ENCODE peak calls at places on chromosome 9, in five cellular contexts. One of them, this sample, is unnamed.

GRCh38 chr9:136857166-136857565 is 5.0 kb downstream of the MAMDC4 start:
- DNase-seq in GM12878: no peak
- DNase-seq in HepG2: no peak
- DNase-seq in H1: peak
- DNase-seq in HEK293T: no peak
- DNase-seq in this sample: no peak

GRCh38 chr9:87206064-87206661 is 258.9 kb upstream of the GAS1 start:
- DNase-seq in GM12878: no peak
- DNase-seq in H1: no peak
- DNase-seq in HEK293T: peak
- DNase-seq in HepG2: no peak
- DNase-seq in this sample: no peak

GRCh38 chr9:70362952-70363351 is 51.5 kb downstream of the KLF9 start:
- DNase-seq in H1: no peak
- DNase-seq in HEK293T: no peak
- DNase-seq in HepG2: no peak
- DNase-seq in GM12878: no peak
- DNase-seq in this sample: no peak

GRCh38 chr9:36867241-36867640 is 166.8 kb downstream of the PAX5 start:
- DNase-seq in GM12878: no peak
- DNase-seq in HEK293T: no peak
- DNase-seq in HepG2: no peak
- DNase-seq in H1: no peak
- DNase-seq in this sample: no peak

GRCh38 chr9:98887918-98888510 is 55.7 kb upstream of the COL15A1 start:
- DNase-seq in HepG2: no peak
- DNase-seq in H1: no peak
- DNase-seq in GM12878: no peak
- DNase-seq in HEK293T: no peak
- DNase-seq in this sample: no peak

GRCh38 chr9:33510264-33511183 is 13.5 kb upstream of the ANKRD18B start:
- DNase-seq in HepG2: no peak
- DNase-seq in H1: peak
- DNase-seq in GM12878: no peak
- DNase-seq in HEK293T: peak
- DNase-seq in this sample: peak

GRCh38 chr9:136995772-136996308 is 528 bp downstream of the CLIC3 start:
- DNase-seq in HEK293T: no peak
- DNase-seq in H1: no peak
- DNase-seq in GM12878: no peak
- DNase-seq in HepG2: no peak
- DNase-seq in this sample: no peak

GRCh38 chr9:12640021-12640587 is 53.1 kb upstream of the TYRP1 start:
- DNase-seq in HepG2: peak
- DNase-seq in GM12878: no peak
- DNase-seq in H1: no peak
- DNase-seq in HEK293T: peak
- DNase-seq in this sample: peak

GRCh38 chr9:118637681-118638080 is 731.6 kb downstream of the BRINP1 start:
- DNase-seq in HEK293T: no peak
- DNase-seq in H1: no peak
- DNase-seq in HepG2: no peak
- DNase-seq in GM12878: no peak
- DNase-seq in this sample: no peak

GRCh38 chr9:37302277-37302676 is 120.2 kb upstream of the GRHPR start:
- DNase-seq in GM12878: peak
- DNase-seq in HepG2: no peak
- DNase-seq in H1: no peak
- DNase-seq in HEK293T: no peak
- DNase-seq in this sample: no peak

GRCh38 chr9:18759836-18760235 is 273.2 kb downstream of the SAXO1 start:
- DNase-seq in HepG2: no peak
- DNase-seq in HEK293T: no peak
- DNase-seq in GM12878: no peak
- DNase-seq in H1: no peak
- DNase-seq in this sample: no peak

GRCh38 chr9:136983611-136984314 is 970 bp downstream of the LCNL1 start:
- DNase-seq in HEK293T: no peak
- DNase-seq in HepG2: no peak
- DNase-seq in H1: no peak
- DNase-seq in GM12878: no peak
- DNase-seq in this sample: no peak

GRCh38 chr9:32579706-32580331 is 6.9 kb upstream of the NDUFB6 start:
- DNase-seq in H1: peak
- DNase-seq in HepG2: peak
- DNase-seq in HEK293T: peak
- DNase-seq in GM12878: no peak
- DNase-seq in this sample: peak

GRCh38 chr9:33081128-33081851 is 4.8 kb upstream of the SMU1 start:
- DNase-seq in HEK293T: peak
- DNase-seq in HepG2: peak
- DNase-seq in H1: no peak
- DNase-seq in GM12878: peak
- DNase-seq in this sample: peak

GRCh38 chr9:118961857-118962256 is 407.4 kb downstream of the BRINP1 start:
- DNase-seq in GM12878: no peak
- DNase-seq in HEK293T: no peak
- DNase-seq in H1: no peak
- DNase-seq in HepG2: no peak
- DNase-seq in this sample: peak

GRCh38 chr9:77839459-77840140 is 191.5 kb upstream of the GNA14 start:
- DNase-seq in HEK293T: no peak
- DNase-seq in HepG2: peak
- DNase-seq in H1: no peak
- DNase-seq in GM12878: no peak
- DNase-seq in this sample: no peak

GRCh38 chr9:127921592-127922120 is 4.8 kb upstream of the ST6GALNAC4 start:
- DNase-seq in HepG2: no peak
- DNase-seq in HEK293T: peak
- DNase-seq in GM12878: no peak
- DNase-seq in H1: peak
- DNase-seq in this sample: no peak

GRCh38 chr9:76161103-76161502 is 233.1 kb downstream of the RFK start:
- DNase-seq in HEK293T: no peak
- DNase-seq in HepG2: no peak
- DNase-seq in H1: no peak
- DNase-seq in GM12878: no peak
- DNase-seq in this sample: no peak

GRCh38 chr9:20570756-20571155 is 51.5 kb downstream of the MLLT3 start:
- DNase-seq in HEK293T: no peak
- DNase-seq in GM12878: no peak
- DNase-seq in H1: no peak
- DNase-seq in HepG2: peak
- DNase-seq in this sample: no peak

GRCh38 chr9:125649315-125649714 is 57.7 kb downstream of the MAPKAP1 start:
- DNase-seq in H1: no peak
- DNase-seq in HEK293T: no peak
- DNase-seq in GM12878: no peak
- DNase-seq in HepG2: no peak
- DNase-seq in this sample: no peak

GRCh38 chr9:113349434-113350337 is at the start of gene BSPRY:
- DNase-seq in HEK293T: peak
- DNase-seq in GM12878: no peak
- DNase-seq in H1: peak
- DNase-seq in HepG2: no peak
- DNase-seq in this sample: no peak

GRCh38 chr9:71748280-71748743 is 20.0 kb downstream of the CEMIP2 start:
- DNase-seq in GM12878: no peak
- DNase-seq in H1: no peak
- DNase-seq in HepG2: no peak
- DNase-seq in HEK293T: no peak
- DNase-seq in this sample: no peak

GRCh38 chr9:121201045-121201737 is 478 bp downstream of the RAB14 start:
- DNase-seq in HEK293T: peak
- DNase-seq in H1: peak
- DNase-seq in GM12878: no peak
- DNase-seq in HepG2: no peak
- DNase-seq in this sample: no peak

GRCh38 chr9:36903541-36904435 is 130.3 kb downstream of the PAX5 start:
- DNase-seq in GM12878: peak
- DNase-seq in H1: no peak
- DNase-seq in HEK293T: no peak
- DNase-seq in HepG2: peak
- DNase-seq in this sample: no peak

GRCh38 chr9:121317737-121318630 is 50.0 kb downstream of the GSN start:
- DNase-seq in HEK293T: no peak
- DNase-seq in GM12878: no peak
- DNase-seq in H1: no peak
- DNase-seq in HepG2: no peak
- DNase-seq in this sample: no peak

GRCh38 chr9:72533322-72533721 is 11.9 kb downstream of the TMC1 start:
- DNase-seq in HepG2: no peak
- DNase-seq in GM12878: no peak
- DNase-seq in H1: no peak
- DNase-seq in HEK293T: no peak
- DNase-seq in this sample: no peak

GRCh38 chr9:99150456-99151171 is 45.7 kb downstream of the TGFBR1 start:
- DNase-seq in GM12878: no peak
- DNase-seq in HEK293T: no peak
- DNase-seq in H1: no peak
- DNase-seq in HepG2: no peak
- DNase-seq in this sample: no peak

GRCh38 chr9:106798021-106798799 is 64.8 kb upstream of the ZNF462 start:
- DNase-seq in HepG2: no peak
- DNase-seq in H1: no peak
- DNase-seq in GM12878: no peak
- DNase-seq in HEK293T: peak
- DNase-seq in this sample: no peak

GRCh38 chr9:78150312-78150982 is 85.4 kb upstream of the CEP78 start:
- DNase-seq in HepG2: no peak
- DNase-seq in H1: no peak
- DNase-seq in HEK293T: no peak
- DNase-seq in GM12878: no peak
- DNase-seq in this sample: no peak

GRCh38 chr9:86126998-86127972 is 27.9 kb upstream of the GOLM1 start:
- DNase-seq in GM12878: no peak
- DNase-seq in H1: peak
- DNase-seq in HepG2: peak
- DNase-seq in HEK293T: peak
- DNase-seq in this sample: peak
- TF ChIP-seq SUZ12 in GM12878: no peak
- TF ChIP-seq SUZ12 in H1: no peak
- TF ChIP-seq SUZ12 in HepG2: no peak
- TF ChIP-seq SUZ12 in HEK293T: no peak
- TF ChIP-seq SUZ12 in this sample: no peak

GRCh38 chr9:96859461-96860198 is 5.3 kb upstream of the ZNF782 start:
- DNase-seq in GM12878: no peak
- DNase-seq in HepG2: no peak
- DNase-seq in HEK293T: no peak
- DNase-seq in H1: no peak
- DNase-seq in this sample: no peak
- TF ChIP-seq SUZ12 in GM12878: no peak
- TF ChIP-seq SUZ12 in HepG2: no peak
- TF ChIP-seq SUZ12 in HEK293T: no peak
- TF ChIP-seq SUZ12 in H1: peak
- TF ChIP-seq SUZ12 in this sample: no peak

DNA sequence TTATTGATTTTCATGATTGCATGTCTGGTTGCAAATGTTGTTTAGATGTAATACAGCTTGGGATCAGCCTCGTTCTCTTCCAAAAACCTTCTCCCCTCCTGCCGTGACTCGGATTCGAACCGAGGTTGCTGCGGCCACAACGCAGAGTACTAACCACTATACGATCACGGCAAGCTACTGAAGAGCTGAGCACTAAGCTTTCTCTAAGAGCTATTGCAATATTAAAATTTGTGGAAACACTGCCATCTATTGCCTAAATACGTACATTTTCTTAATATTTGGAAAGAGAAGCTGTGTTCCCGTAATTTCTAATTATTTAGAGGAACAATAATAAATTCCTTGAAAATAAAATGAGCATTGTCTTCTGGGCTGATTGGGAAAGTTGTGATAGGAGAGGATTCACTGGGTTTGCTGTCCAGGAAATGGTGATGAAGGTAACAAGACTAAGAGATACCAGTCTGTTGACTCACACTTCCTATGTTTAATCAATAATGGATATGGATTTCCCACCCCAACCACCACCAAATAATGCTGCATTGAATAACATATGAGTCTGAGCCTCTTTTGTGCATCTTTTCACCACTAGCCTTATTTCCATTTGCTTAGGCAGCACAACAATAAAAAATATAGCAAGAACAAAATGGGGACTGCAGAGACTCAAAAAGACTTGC is 120.0 kb upstream of the NFIB start:
- DNase-seq in GM12878: no peak
- DNase-seq in HepG2: peak
- DNase-seq in HEK293T: peak
- DNase-seq in H1: no peak
- DNase-seq in this sample: no peak
- TF ChIP-seq SUZ12 in GM12878: no peak
- TF ChIP-seq SUZ12 in HepG2: no peak
- TF ChIP-seq SUZ12 in HEK293T: no peak
- TF ChIP-seq SUZ12 in H1: no peak
- TF ChIP-seq SUZ12 in this sample: no peak

DNA sequence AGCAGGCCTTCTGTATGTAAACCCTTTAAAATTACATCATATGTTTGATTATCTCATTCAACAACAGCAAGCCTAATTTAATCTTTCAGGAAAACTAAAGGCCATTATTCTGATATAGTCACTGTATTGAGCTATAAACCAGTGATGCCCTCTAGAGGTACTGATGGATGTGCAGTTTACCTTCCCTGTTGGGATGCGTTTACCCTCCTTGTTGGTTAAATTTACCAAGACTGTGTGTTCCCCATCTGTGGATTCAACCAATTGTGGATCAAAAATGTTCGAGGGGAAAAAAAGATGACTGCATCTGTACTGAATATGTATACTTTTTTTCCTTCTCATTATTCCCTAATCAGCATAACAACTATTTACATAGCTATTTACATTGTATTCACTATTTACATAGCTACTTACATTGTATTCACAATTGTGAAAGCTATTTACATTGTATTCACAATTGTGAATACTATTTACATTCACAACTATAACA is 3.7 kb upstream of the BAAT start:
- DNase-seq in HepG2: peak
- DNase-seq in H1: no peak
- DNase-seq in GM12878: no peak
- DNase-seq in HEK293T: no peak
- DNase-seq in this sample: no peak
- TF ChIP-seq SUZ12 in HepG2: no peak
- TF ChIP-seq SUZ12 in H1: no peak
- TF ChIP-seq SUZ12 in GM12878: no peak
- TF ChIP-seq SUZ12 in HEK293T: no peak
- TF ChIP-seq SUZ12 in this sample: no peak

DNA sequence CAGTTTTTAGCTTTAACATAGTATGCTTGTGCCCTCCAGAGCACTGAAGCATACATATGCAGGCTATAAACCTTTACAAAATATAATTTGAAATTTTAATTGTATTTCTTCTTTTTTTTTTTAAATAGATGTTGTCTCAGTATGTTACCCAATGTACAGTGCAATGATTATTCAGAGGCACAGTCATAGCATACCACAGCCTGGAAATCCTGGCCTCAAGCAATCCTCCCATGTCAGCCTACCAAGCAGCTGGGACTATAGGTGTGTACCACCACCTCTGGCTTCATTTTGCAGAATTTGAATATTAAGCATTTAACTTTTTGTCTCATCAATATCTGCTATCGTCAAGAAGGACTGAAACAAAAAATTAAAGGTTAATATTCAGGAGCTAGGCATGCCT is 16.9 kb upstream of the ZNF782 start:
- DNase-seq in H1: no peak
- DNase-seq in GM12878: no peak
- DNase-seq in HEK293T: no peak
- DNase-seq in HepG2: no peak
- DNase-seq in this sample: no peak
- TF ChIP-seq SUZ12 in H1: no peak
- TF ChIP-seq SUZ12 in GM12878: no peak
- TF ChIP-seq SUZ12 in HEK293T: no peak
- TF ChIP-seq SUZ12 in HepG2: no peak
- TF ChIP-seq SUZ12 in this sample: no peak

GRCh38 chr9:80664327-80665210 is 1024.8 kb downstream of the TLE1 start:
- DNase-seq in HepG2: no peak
- DNase-seq in H1: no peak
- DNase-seq in HEK293T: no peak
- DNase-seq in GM12878: no peak
- DNase-seq in this sample: no peak
- TF ChIP-seq SUZ12 in HepG2: no peak
- TF ChIP-seq SUZ12 in H1: no peak
- TF ChIP-seq SUZ12 in HEK293T: no peak
- TF ChIP-seq SUZ12 in GM12878: no peak
- TF ChIP-seq SUZ12 in this sample: no peak

This sample was measured in NT2/D1.